ENCODE peak calls at places on chromosomes 16 and 17, in five cellular contexts. L, N, S, O and D are unnamed samples.

GRCh38 chr17:59627770-59628171 is 8.1 kb downstream of the CLTC start:
- DNase-seq in L (no peak), N (no peak), O (no peak), S (no peak), D (no peak)

GRCh38 chr16:48860341-48860740 is 250.4 kb upstream of the N4BP1 start:
- DNase-seq in N (no peak), L (no peak), S (no peak), O (no peak), D (no peak)

GRCh38 chr16:86619263-86619935 is 41.0 kb downstream of the FOXL1 start:
- DNase-seq in O (no peak), N (no peak), S (peak), L (no peak), D (peak)

GRCh38 chr16:85151079-85151602 is 38.9 kb upstream of the CIBAR2 start:
- DNase-seq in L (no peak), N (no peak), S (no peak), O (no peak), D (no peak)

GRCh38 chr17:10368561-10368960 is 4.2 kb downstream of the MYH13 start:
- DNase-seq in L (no peak), O (no peak), N (no peak), S (no peak), D (no peak)

GRCh38 chr17:78798695-78799559 is 16.9 kb upstream of the CYTH1 start:
- DNase-seq in L (no peak), N (no peak), S (no peak), O (no peak), D (no peak)

GRCh38 chr17:70107441-70107840 is 32.4 kb downstream of the KCNJ16 start:
- DNase-seq in O (no peak), N (no peak), L (no peak), S (no peak), D (no peak)

GRCh38 chr17:37770631-37771518 is 26.0 kb upstream of the HNF1B start:
- DNase-seq in S (no peak), L (no peak), N (peak), O (peak), D (peak)

GRCh38 chr16:88464447-88465318 is 11.6 kb downstream of the ZFPM1 start:
- DNase-seq in L (no peak), O (no peak), S (no peak), N (no peak), D (no peak)

GRCh38 chr16:54987081-54987480 is 56.4 kb downstream of the IRX5 start:
- DNase-seq in L (no peak), S (no peak), N (no peak), O (no peak), D (no peak)

GRCh38 chr17:40284085-40284713 is 3.5 kb upstream of the CDC6 start:
- DNase-seq in N (peak), L (no peak), O (peak), S (no peak), D (no peak)

GRCh38 chr16:67263201-67263600 is 14.4 kb downstream of the SLC9A5 start:
- DNase-seq in L (no peak), N (no peak), O (no peak), S (no peak), D (no peak)

GRCh38 chr16:67264866-67265265 is 14.5 kb upstream of the PLEKHG4 start:
- DNase-seq in N (no peak), L (no peak), O (no peak), S (no peak), D (no peak)

GRCh38 chr16:67260426-67261063 is 11.8 kb downstream of the SLC9A5 start:
- DNase-seq in S (no peak), O (peak), N (no peak), L (no peak), D (no peak)

GRCh38 chr16:67265834-67266233 is 13.5 kb upstream of the PLEKHG4 start:
- DNase-seq in N (no peak), L (no peak), O (no peak), S (no peak), D (no peak)

DNA sequence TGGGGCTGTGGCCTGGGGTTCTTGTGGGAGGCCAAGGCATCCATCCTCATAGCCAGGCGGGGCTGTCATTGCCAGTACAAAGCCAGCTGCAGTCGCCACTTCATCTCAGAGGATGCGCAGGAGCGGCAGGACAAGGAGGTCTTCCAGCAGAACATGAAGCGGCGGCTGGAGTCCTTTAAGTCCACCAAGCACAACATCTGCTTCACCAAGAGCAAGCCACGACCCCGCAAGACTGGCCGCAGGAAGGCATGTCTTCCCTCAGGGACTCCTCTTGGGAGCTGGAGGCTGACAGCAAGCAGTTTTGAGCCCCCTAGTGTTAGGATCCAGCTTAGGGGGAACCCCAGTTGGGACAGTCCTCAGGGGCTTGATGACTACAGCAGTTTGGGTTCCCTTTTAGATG is 15.1 kb upstream of the PLEKHG4 start:
- DNase-seq in O (no peak), S (no peak), L (no peak), N (no peak), D (no peak)
- TF ChIP-seq CTCF in O (peak), S (no peak), L (no peak), N (no peak), D (no peak)

GRCh38 chr17:77607606-77608005 is 350.9 kb upstream of the TNRC6C start:
- DNase-seq in L (no peak), O (no peak), N (no peak), S (no peak), D (peak)

GRCh38 chr17:77606146-77606864 is 352.2 kb upstream of the TNRC6C start:
- DNase-seq in S (no peak), L (no peak), N (no peak), O (no peak), D (peak)

GRCh38 chr17:77608431-77608830 is 350.1 kb upstream of the TNRC6C start:
- DNase-seq in N (no peak), L (no peak), S (no peak), O (no peak), D (peak)

GRCh38 chr17:77604301-77605031 is 354.0 kb upstream of the TNRC6C start:
- DNase-seq in L (no peak), S (peak), O (no peak), N (no peak), D (peak)

DNA sequence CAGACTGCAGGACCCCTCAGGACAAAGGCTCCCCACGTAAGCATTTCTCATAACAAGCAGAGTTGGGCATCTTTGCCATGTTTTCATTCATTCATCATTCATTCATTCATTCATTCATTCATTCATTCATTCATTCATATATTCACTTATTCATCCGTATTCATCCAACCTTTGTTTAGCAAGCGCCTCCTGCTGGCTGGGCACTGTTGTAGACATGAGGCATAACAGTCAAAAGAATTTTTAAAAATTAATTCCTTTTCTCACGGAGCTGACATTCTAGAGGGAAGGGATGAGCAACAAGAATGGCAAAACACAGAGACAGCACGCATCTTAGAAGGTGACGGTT is 351.7 kb upstream of the TNRC6C start:
- DNase-seq in N (no peak), L (no peak), S (no peak), O (no peak), D (no peak)
- TF ChIP-seq CTCF in N (peak), L (no peak), S (no peak), O (no peak), D (peak)

DNA sequence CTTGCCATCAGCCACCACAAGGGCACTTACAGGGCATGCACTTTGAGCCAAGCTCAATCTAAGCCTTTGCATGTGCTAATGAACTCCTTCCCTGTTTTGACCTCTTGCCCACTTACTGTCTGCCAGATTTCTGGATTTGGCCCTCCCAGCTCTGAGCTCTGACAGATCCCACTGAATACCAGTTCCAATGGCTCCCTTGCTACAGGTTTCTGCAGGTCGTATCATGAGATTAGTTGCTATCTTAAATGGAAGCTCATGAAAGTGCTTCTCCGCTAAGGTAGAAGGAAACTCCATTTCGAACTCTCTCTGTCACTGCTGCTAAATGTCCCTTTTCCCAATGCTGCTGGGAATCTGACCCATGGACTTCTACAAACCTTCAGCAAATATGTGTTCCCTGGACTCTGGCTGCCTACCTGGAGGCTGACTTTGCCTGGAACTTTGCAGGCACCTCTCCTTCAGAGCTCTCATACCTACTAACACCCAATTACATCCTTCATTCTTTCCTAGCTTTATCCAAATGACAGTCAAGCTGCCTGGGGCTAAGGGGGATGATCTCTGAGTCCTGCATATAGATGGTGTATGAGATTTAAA is 23.5 kb upstream of the TOB1 start:
- DNase-seq in O (no peak), L (no peak), N (no peak), S (peak), D (no peak)
- TF ChIP-seq CTCF in O (no peak), L (no peak), N (no peak), S (no peak), D (no peak)

GRCh38 chr17:18044609-18045008 is 5.4 kb downstream of the GID4 start:
- DNase-seq in S (no peak), N (no peak), L (no peak), O (no peak), D (no peak)

GRCh38 chr17:18042969-18043368 is 3.8 kb downstream of the GID4 start:
- DNase-seq in S (no peak), O (no peak), L (no peak), N (no peak), D (no peak)

GRCh38 chr17:18045691-18046090 is 6.5 kb downstream of the GID4 start:
- DNase-seq in O (no peak), L (no peak), S (no peak), N (no peak), D (no peak)

GRCh38 chr17:18041776-18042175 is 2.6 kb downstream of the GID4 start:
- DNase-seq in O (no peak), S (no peak), L (no peak), N (no peak), D (no peak)

DNA sequence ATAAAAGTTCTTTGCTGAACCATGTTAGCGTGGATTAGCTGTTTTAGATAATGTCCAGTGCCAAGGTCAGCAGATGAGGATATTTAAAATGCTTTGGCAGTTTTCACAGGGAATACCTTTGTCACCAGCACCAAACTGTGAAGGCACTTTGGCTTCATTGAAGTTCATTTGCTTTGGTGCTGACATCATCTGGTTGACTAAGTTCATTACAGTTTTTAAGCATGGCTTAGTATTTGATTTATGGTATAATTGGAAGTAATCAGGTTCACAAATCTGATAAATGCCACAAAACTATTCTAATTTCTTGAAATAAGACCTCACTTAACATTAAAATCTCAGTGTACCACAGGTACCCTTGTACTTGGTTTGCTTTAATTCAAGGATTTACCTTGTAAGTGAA is 4.3 kb downstream of the GID4 start:
- DNase-seq in S (no peak), L (no peak), N (no peak), O (no peak), D (no peak)
- TF ChIP-seq CTCF in S (no peak), L (no peak), N (no peak), O (peak), D (peak)

GRCh38 chr17:4120332-4120731 is 22.5 kb downstream of the ZZEF1 start:
- DNase-seq in L (no peak), N (no peak), S (no peak), O (no peak), D (no peak)

GRCh38 chr17:4119299-4119698 is 23.5 kb downstream of the ZZEF1 start:
- DNase-seq in L (no peak), O (no peak), N (no peak), S (no peak), D (no peak)

GRCh38 chr17:4118095-4118743 is 24.6 kb downstream of the ZZEF1 start:
- DNase-seq in N (no peak), S (no peak), L (no peak), O (no peak), D (no peak)

GRCh38 chr17:4116516-4116915 is 26.3 kb downstream of the ZZEF1 start:
- DNase-seq in N (no peak), O (no peak), S (no peak), L (no peak), D (no peak)
- TF ChIP-seq CTCF in N (no peak), O (no peak), S (no peak), L (no peak), D (no peak)

GRCh38 chr17:56000411-56000810 is 152.9 kb upstream of the ANKFN1 start:
- DNase-seq in N (no peak), S (no peak), O (no peak), L (no peak), D (no peak)

DNA sequence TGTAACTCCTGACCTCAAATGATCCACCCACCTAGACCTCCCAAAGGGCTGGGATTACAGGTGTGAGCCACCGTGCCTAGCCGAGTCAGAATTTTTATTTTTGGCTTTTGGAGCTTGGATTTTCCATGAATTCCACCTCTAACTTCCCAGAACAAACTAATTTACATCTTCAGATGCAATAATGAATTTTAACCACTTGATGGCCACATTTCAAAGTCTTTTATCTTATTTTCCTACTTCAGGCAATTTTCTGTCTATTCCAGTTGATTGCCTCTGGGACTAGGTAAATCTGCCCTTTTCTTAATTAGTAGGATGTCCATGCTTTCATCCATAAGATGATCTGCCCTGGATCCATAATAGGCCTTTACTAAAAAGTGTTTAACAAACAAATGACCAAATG is 156.4 kb upstream of the ANKFN1 start:
- DNase-seq in O (no peak), S (no peak), L (no peak), N (no peak), D (no peak)
- TF ChIP-seq CTCF in O (no peak), S (no peak), L (no peak), N (no peak), D (no peak)

GRCh38 chr17:61314368-61315078 is 85.1 kb upstream of the TBX2 start:
- DNase-seq in L (peak), N (no peak), S (peak), O (peak), D (no peak)
- TF ChIP-seq CTCF in L (no peak), N (no peak), S (peak), O (peak), D (no peak)

GRCh38 chr16:20075243-20075642 is 1.6 kb upstream of the GPR139 start:
- DNase-seq in L (no peak), O (no peak), S (no peak), N (no peak), D (no peak)

GRCh38 chr16:20074089-20074956 is 633 bp upstream of the GPR139 start:
- DNase-seq in S (no peak), N (no peak), O (no peak), L (no peak), D (no peak)

GRCh38 chr16:20073203-20074088 is at the start of gene GPR139:
- DNase-seq in O (no peak), S (no peak), N (no peak), L (no peak), D (no peak)

GRCh38 chr16:20072524-20073202 is 1.0 kb downstream of the GPR139 start:
- DNase-seq in L (no peak), S (no peak), N (no peak), O (no peak), D (no peak)
- TF ChIP-seq CTCF in L (no peak), S (no peak), N (no peak), O (no peak), D (no peak)